ENCODE peak calls at places on chromosomes 6 and 20, in eight cellular contexts. Q is lower leg skin, R is brain microvascular endothelial cell, Y is heart right ventricle, K is BJ, P is GM23338, C is GM12865, M is fibroblast of mammary gland. A is an unnamed sample.
A peak's percentile ranks its signal among the peaks of the same experiment; 100 is the strongest.

GRCh38 chr6:80789912-80790635 is 683.6 kb downstream of the BCKDHB start:
- DNase-seq in Q (no peak), R (no peak), Y (no peak), K (peak; percentile 9), P (no peak), C (no peak), M (peak; percentile 61), A (no peak)

GRCh38 chr6:114058435-114058834 is 87.5 kb upstream of the HDAC2 start:
- DNase-seq in Q (no peak), R (no peak), Y (no peak), K (peak; percentile 5), P (no peak), C (no peak), M (no peak), A (no peak)

GRCh38 chr6:63635563-63636515 is at the start of gene PHF3:
- DNase-seq in Q (peak; percentile 78), R (peak; percentile 62), Y (peak; percentile 91), K (peak; percentile 29), P (peak; percentile 95), C (peak; percentile 95), M (peak; percentile 83), A (peak; percentile 92)

GRCh38 chr6:90646936-90647335 is 60.1 kb upstream of the MAP3K7 start:
- DNase-seq in Q (no peak), R (no peak), Y (no peak), K (no peak), P (no peak), C (no peak), M (peak; percentile 15), A (no peak)

GRCh38 chr20:36197271-36197670 is 39.0 kb upstream of the AAR2 start:
- DNase-seq in Q (no peak), R (no peak), Y (no peak), K (no peak), P (no peak), C (no peak), M (no peak), A (no peak)

GRCh38 chr6:47865206-47865605 is 83.4 kb downstream of the OPN5 start:
- DNase-seq in Q (no peak), R (no peak), Y (no peak), K (no peak), P (no peak), C (no peak), M (no peak), A (no peak)

GRCh38 chr6:11392778-11393507 is 144.6 kb upstream of the TMEM170B start:
- DNase-seq in Q (peak; percentile 48), R (peak; percentile 50), Y (peak; percentile 35), K (no peak), P (no peak), C (no peak), M (no peak), A (no peak)

GRCh38 chr20:7291319-7291943 is 523.9 kb downstream of the BMP2 start:
- DNase-seq in Q (no peak), R (no peak), Y (no peak), K (no peak), P (peak; percentile 18), C (no peak), M (no peak), A (no peak)

GRCh38 chr6:121944361-121944760 is 455.1 kb upstream of the HSF2 start:
- DNase-seq in Q (no peak), R (no peak), Y (no peak), K (no peak), P (no peak), C (no peak), M (peak; percentile 28), A (no peak)

GRCh38 chr6:166621114-166621540 is 5.9 kb downstream of the RPS6KA2 start:
- DNase-seq in Q (no peak), R (no peak), Y (no peak), K (no peak), P (peak; percentile 86), C (no peak), M (no peak), A (no peak)

GRCh38 chr6:151381722-151382121 is 9.6 kb downstream of the ZBTB2 start:
- DNase-seq in Q (no peak), R (no peak), Y (no peak), K (no peak), P (no peak), C (no peak), M (no peak), A (no peak)

GRCh38 chr6:151376440-151376839 is 14.9 kb downstream of the ZBTB2 start:
- DNase-seq in Q (no peak), R (no peak), Y (no peak), K (no peak), P (no peak), C (no peak), M (peak; percentile 17), A (no peak)

GRCh38 chr6:151380848-151381205 is 10.5 kb downstream of the ZBTB2 start:
- DNase-seq in Q (no peak), R (no peak), Y (no peak), K (no peak), P (peak; percentile 28), C (no peak), M (no peak), A (no peak)

GRCh38 chr6:151377095-151377494 is 14.3 kb downstream of the ZBTB2 start:
- DNase-seq in Q (no peak), R (no peak), Y (no peak), K (no peak), P (no peak), C (no peak), M (no peak), A (no peak)

GRCh38 chr6:151379933-151380847 is 11.2 kb downstream of the ZBTB2 start:
- DNase-seq in Q (no peak), R (no peak), Y (no peak), K (no peak), P (peak; percentile 17), C (peak; percentile 57), M (no peak), A (no peak)
- H3K4me3 ChIP-seq in Q (no peak overlapping the region), R (no peak overlapping the region), Y (no peak overlapping the region), K (no peak overlapping the region), P (no peak overlapping the region), C (peak overlapping the region; percentile 31), M (no peak overlapping the region), A (no peak overlapping the region)

GRCh38 chr6:13874191-13874549 is 50.6 kb upstream of the RNF182 start:
- DNase-seq in Q (no peak), R (no peak), Y (no peak), K (no peak), P (no peak), C (no peak), M (no peak), A (no peak)

GRCh38 chr6:13870185-13870584 is 54.6 kb upstream of the RNF182 start:
- DNase-seq in Q (no peak), R (no peak), Y (no peak), K (no peak), P (no peak), C (no peak), M (no peak), A (no peak)

GRCh38 chr6:13872681-13873080 is 52.1 kb upstream of the RNF182 start:
- DNase-seq in Q (no peak), R (no peak), Y (no peak), K (no peak), P (no peak), C (no peak), M (no peak), A (no peak)

GRCh38 chr6:13877116-13877515 is 47.6 kb upstream of the RNF182 start:
- DNase-seq in Q (no peak), R (peak; percentile 63), Y (no peak), K (no peak), P (no peak), C (no peak), M (peak; percentile 57), A (no peak)

DNA sequence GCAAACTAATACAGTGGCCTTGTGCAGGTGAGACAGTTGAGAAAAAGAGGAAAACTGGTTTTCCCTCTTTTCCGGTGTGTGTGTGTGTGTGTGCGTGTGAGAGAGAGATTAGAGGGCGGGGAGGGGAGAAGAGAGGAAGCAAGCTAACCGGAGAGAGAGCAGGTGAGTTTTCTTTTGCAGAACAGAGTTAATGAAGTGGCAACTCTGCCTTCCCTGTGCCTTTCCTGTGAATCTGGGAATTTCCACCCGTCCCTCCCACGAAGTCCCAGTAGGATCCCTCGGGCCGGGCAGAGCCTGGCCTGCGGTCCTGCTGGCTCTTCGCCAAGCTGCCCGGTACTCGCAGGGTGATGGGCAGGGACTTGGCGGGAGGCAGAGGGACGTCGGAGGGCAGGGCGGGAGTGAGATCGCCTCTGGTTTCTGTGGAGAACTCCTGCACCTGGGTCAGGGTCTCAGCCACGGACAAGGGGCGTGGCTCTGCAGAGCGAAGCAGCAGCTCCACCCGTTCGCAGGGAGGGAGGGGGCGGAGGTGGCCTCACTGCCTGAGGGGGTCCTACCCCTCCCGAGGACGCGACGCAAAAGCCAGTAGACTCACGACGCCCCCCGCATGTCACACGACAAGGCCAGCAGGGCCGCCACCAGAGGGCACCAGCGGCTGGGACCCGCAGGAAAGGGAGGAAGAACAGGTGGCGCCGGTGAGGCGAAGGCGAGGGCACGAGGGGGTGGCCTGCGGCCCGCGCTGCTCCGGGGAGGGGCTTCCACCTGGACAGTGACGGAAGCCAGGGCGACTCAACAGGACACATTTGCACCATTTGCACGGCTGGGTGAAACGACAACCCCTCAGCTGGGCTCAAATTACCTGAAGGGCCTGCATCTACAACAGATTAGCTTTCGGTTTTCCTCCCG is 51.2 kb upstream of the RNF182 start:
- DNase-seq in Q (no peak), R (no peak), Y (peak; percentile 64), K (no peak), P (peak; percentile 95), C (peak; percentile 75), M (peak; percentile 11), A (peak; percentile 59)
- H3K4me3 ChIP-seq in Q (peak overlapping the region; percentile 16), R (peak overlapping the region; percentile 53), Y (peak overlapping the region; percentile 41), K (peak overlapping the region; percentile 37), P (peak overlapping the region; percentile 42), C (peak overlapping the region; percentile 50), M (peak overlapping the region; percentile 34), A (peak overlapping the region; percentile 5)

GRCh38 chr6:7050911-7051779 is 56.6 kb upstream of the RREB1 start:
- DNase-seq in Q (peak; percentile 58), R (peak; percentile 82), Y (peak; percentile 62), K (no peak), P (peak; percentile 75), C (peak; percentile 33), M (peak; percentile 90), A (peak; percentile 82)
- H3K4me3 ChIP-seq in Q (peak overlapping the region; percentile 41), R (peak overlapping the region; percentile 60), Y (peak overlapping the region; percentile 67), K (peak overlapping the region; percentile 54), P (peak overlapping the region; percentile 94), C (peak overlapping the region; percentile 62), M (peak overlapping the region; percentile 47), A (peak overlapping the region; percentile 47)

GRCh38 chr6:20416567-20417345 is 15.1 kb downstream of the E2F3 start:
- DNase-seq in Q (no peak), R (peak; percentile 4), Y (no peak), K (no peak), P (no peak), C (peak; percentile 27), M (no peak), A (no peak)
- H3K4me3 ChIP-seq in Q (no peak overlapping the region), R (no peak overlapping the region), Y (no peak overlapping the region), K (no peak overlapping the region), P (no peak overlapping the region), C (no peak overlapping the region), M (no peak overlapping the region), A (no peak overlapping the region)

GRCh38 chr6:75611011-75611701 is 9.5 kb downstream of the SENP6 start:
- DNase-seq in Q (no peak), R (no peak), Y (no peak), K (no peak), P (no peak), C (no peak), M (peak; percentile 32), A (no peak)
- H3K4me3 ChIP-seq in Q (no peak overlapping the region), R (no peak overlapping the region), Y (no peak overlapping the region), K (no peak overlapping the region), P (no peak overlapping the region), C (no peak overlapping the region), M (no peak overlapping the region), A (no peak overlapping the region)

A was measured in right cardiac atrium.